ENCODE peak calls at places on chromosomes 11 and 22, in ten cellular contexts. O, L, Z, M, R, B, Y, P, C and U are unnamed samples.

GRCh38 chr11:121416909-121417567 is 35.1 kb upstream of the SORL1 start:
- DNase-seq in O (peak; percentile 91), L (no peak), Z (peak; percentile 78), M (peak; percentile 92), R (no peak), B (peak; percentile 90), Y (peak; percentile 35), P (no peak), C (peak; percentile 98), U (peak; percentile 90)

GRCh38 chr11:129911298-129911697 is 15.9 kb upstream of the NFRKB start:
- DNase-seq in O (no peak), L (no peak), Z (no peak), M (no peak), R (no peak), B (no peak), Y (no peak), P (no peak), C (peak; percentile 43), U (no peak)

GRCh38 chr11:132200303-132200936 is 830.0 kb downstream of the NTM start:
- DNase-seq in O (no peak), L (no peak), Z (no peak), M (no peak), R (no peak), B (no peak), Y (no peak), P (no peak), C (no peak), U (no peak)

GRCh38 chr11:114087028-114087427 is 27.5 kb downstream of the ZBTB16 start:
- DNase-seq in O (no peak), L (no peak), Z (no peak), M (no peak), R (no peak), B (no peak), Y (no peak), P (no peak), C (no peak), U (no peak)

GRCh38 chr11:47328449-47329390 is 23.8 kb downstream of the MYBPC3 start:
- DNase-seq in O (no peak), L (no peak), Z (no peak), M (no peak), R (no peak), B (peak; percentile 46), Y (no peak), P (peak; percentile 41), C (no peak), U (peak; percentile 72)

GRCh38 chr11:69744435-69744834 is 30.7 kb downstream of the FGF4 start:
- DNase-seq in O (no peak), L (no peak), Z (no peak), M (no peak), R (peak; percentile 49), B (no peak), Y (peak; percentile 79), P (peak; percentile 73), C (peak; percentile 86), U (no peak)

GRCh38 chr22:21457023-21457787 is 10.0 kb upstream of the TMEM191C start:
- DNase-seq in O (peak; percentile 7), L (no peak), Z (peak; percentile 4), M (no peak), R (no peak), B (no peak), Y (peak; percentile 33), P (no peak), C (peak; percentile 85), U (no peak)

GRCh38 chr11:106619320-106619990 is 398.8 kb downstream of the GUCY1A2 start:
- DNase-seq in O (no peak), L (no peak), Z (no peak), M (no peak), R (no peak), B (no peak), Y (no peak), P (no peak), C (peak; percentile 44), U (no peak)

GRCh38 chr22:18023509-18024275 is 669 bp downstream of the MICAL3 start:
- DNase-seq in O (peak; percentile 84), L (peak; percentile 86), Z (peak; percentile 62), M (peak; percentile 91), R (peak; percentile 53), B (peak; percentile 88), Y (peak; percentile 60), P (peak; percentile 93), C (peak; percentile 80), U (peak; percentile 26)

GRCh38 chr11:17724020-17724908 is 4.9 kb downstream of the MYOD1 start:
- DNase-seq in O (no peak), L (no peak), Z (no peak), M (no peak), R (no peak), B (no peak), Y (no peak), P (no peak), C (no peak), U (no peak)

GRCh38 chr11:114219559-114220349 is 76.4 kb upstream of the NNMT start:
- DNase-seq in O (no peak), L (peak; percentile 78), Z (no peak), M (no peak), R (no peak), B (no peak), Y (no peak), P (no peak), C (no peak), U (no peak)

DNA sequence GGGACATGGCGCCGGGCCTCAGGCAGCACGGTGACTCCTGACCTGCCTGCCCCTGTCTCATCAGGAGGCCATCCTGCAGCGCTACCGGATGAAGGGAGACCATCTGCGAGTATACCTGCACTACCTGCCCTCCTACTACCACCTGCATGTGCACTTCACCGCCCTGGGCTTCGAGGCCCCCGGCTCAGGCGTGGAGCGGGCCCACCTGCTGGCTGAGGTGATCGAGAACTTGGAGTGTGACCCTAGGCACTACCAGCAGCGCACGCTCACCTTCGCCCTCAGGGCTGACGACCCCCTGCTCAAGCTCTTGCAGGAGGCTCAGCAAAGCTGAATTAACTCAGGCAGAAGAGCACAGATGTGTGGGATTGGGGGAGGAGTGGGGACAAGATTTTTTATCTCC is 10.2 kb upstream of the ST3GAL4 start:
- DNase-seq in O (no peak), L (no peak), Z (no peak), M (no peak), R (no peak), B (peak; percentile 20), Y (no peak), P (no peak), C (no peak), U (no peak)
- H3K4me3 ChIP-seq in O (no peak overlapping the region), L (no peak overlapping the region), Z (no peak overlapping the region), M (no peak overlapping the region), R (no peak overlapping the region), B (no peak overlapping the region), Y (no peak overlapping the region), P (no peak overlapping the region), C (no peak overlapping the region), U (no peak overlapping the region)

DNA sequence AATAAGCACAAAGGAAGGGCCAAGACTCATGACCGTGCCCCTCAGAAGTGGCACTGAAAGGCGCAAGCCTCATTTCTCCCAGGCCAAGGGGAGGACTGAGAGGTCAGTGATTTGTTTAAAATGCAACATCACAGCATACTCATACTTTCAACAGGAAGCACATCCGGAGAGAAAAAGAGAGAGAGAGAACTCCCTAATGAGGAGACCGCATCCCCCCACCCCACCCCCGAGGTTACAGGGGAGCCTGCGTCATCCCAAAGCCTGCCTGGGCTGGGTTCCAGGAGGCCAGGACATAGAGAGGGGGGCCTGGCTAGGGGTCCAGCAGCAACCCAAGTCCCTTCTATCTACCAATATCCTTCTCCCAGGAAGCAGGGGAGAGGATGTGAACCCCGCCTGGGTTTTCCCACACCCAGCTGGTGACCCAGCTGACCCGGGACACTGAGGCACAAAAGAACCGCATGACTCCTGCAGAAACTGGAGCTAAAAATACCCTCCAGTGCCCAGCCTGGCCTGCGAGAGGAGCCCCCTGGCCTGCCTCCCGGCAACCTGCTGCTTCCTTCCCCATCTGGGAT is 3.8 kb downstream of the CSNK1E start:
- DNase-seq in O (no peak), L (no peak), Z (no peak), M (peak; percentile 52), R (no peak), B (peak; percentile 88), Y (peak; percentile 48), P (no peak), C (peak; percentile 73), U (peak; percentile 80)
- H3K4me3 ChIP-seq in O (peak overlapping the region; percentile 79), L (no peak overlapping the region), Z (peak overlapping the region; percentile 92), M (no peak overlapping the region), R (no peak overlapping the region), B (peak overlapping the region; percentile 81), Y (no peak overlapping the region), P (no peak overlapping the region), C (peak overlapping the region; percentile 99), U (peak overlapping the region; percentile 82)

GRCh38 chr11:42974510-42974909 is 337.3 kb upstream of the API5 start:
- DNase-seq in O (no peak), L (no peak), Z (no peak), M (no peak), R (peak; percentile 23), B (no peak), Y (no peak), P (peak; percentile 16), C (no peak), U (no peak)

GRCh38 chr11:42976636-42977217 is 335.1 kb upstream of the API5 start:
- DNase-seq in O (no peak), L (peak; percentile 27), Z (no peak), M (no peak), R (no peak), B (no peak), Y (no peak), P (no peak), C (no peak), U (no peak)

GRCh38 chr11:42967653-42968052 is 344.1 kb upstream of the API5 start:
- DNase-seq in O (no peak), L (no peak), Z (no peak), M (no peak), R (no peak), B (no peak), Y (no peak), P (no peak), C (no peak), U (no peak)

GRCh38 chr11:42972741-42973140 is 339.1 kb upstream of the API5 start:
- DNase-seq in O (no peak), L (no peak), Z (no peak), M (no peak), R (no peak), B (no peak), Y (no peak), P (no peak), C (no peak), U (no peak)
- H3K4me3 ChIP-seq in O (no peak overlapping the region), L (no peak overlapping the region), Z (no peak overlapping the region), M (no peak overlapping the region), R (no peak overlapping the region), B (no peak overlapping the region), Y (no peak overlapping the region), P (no peak overlapping the region), C (no peak overlapping the region), U (no peak overlapping the region)

DNA sequence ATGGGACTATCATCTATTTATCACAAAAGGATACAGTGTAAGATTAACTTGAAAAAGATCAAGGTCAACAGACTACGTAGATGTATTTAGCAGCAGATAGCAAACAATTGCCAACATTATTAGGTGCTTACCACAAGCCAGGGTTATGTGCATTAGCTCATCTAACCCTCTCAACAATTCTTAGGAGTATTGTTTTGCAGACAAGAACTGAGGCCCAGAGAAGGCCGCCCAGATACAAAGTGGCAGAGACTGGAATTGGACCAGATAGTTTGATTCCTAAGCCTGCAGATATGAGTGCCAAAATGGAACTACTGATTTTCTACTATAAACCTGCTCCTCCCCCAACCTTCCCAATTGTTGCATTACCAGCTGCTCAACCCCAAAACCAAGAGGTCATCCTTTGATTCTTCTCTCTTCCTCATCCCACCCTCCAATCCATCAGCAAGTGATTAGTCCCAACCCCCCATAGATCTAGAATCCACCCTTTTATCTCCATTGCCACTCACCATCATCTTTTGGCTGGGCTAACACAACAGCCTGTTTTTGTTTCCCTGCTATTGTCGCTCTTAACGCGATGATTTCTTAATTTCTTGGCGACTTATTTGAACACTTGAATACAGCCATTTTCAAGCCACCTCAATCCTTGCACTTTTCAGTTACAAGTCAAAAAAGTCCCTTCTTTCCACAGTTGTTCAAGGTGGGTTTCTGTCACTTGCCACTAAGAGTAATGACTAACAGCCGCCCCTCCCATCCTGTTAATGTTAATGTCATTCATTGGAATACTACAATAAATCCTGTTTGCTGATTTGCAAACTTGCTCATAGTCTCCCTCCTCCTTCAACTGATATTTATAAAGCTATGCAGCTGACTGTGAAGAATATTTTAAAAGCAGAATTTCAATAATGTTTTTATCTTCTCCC is 2.7 kb downstream of the TMEM123 start:
- DNase-seq in O (no peak), L (no peak), Z (no peak), M (no peak), R (no peak), B (no peak), Y (no peak), P (no peak), C (no peak), U (no peak)
- H3K4me3 ChIP-seq in O (no peak overlapping the region), L (no peak overlapping the region), Z (peak overlapping the region; percentile 85), M (no peak overlapping the region), R (no peak overlapping the region), B (no peak overlapping the region), Y (peak overlapping the region; percentile 88), P (no peak overlapping the region), C (peak overlapping the region; percentile 81), U (peak overlapping the region; percentile 98)